ENCODE peak calls at places on chromosomes 3 and 15, in seven cellular contexts. One of them, this sample, is unnamed.
A peak's percentile ranks its signal among the peaks of the same experiment; 100 is the strongest.

GRCh38 chr3:9875448-9875847 is 4.6 kb downstream of the CIDEC start:
- DNase-seq in right lobe of liver: no peak
- DNase-seq in testis: no peak
- DNase-seq in left ventricle myocardium inferior: no peak
- DNase-seq in breast epithelium: no peak
- DNase-seq in ascending aorta: no peak
- DNase-seq in OCI-LY7: no peak
- DNase-seq in this sample: no peak

GRCh38 chr15:37014137-37014536 is 86.2 kb downstream of the MEIS2 start:
- DNase-seq in OCI-LY7: no peak
- DNase-seq in right lobe of liver: no peak
- DNase-seq in breast epithelium: no peak
- DNase-seq in testis: no peak
- DNase-seq in ascending aorta: no peak
- DNase-seq in left ventricle myocardium inferior: no peak
- DNase-seq in this sample: no peak

GRCh38 chr3:82475306-82475705 is 713.9 kb upstream of the GBE1 start:
- DNase-seq in OCI-LY7: no peak
- DNase-seq in breast epithelium: no peak
- DNase-seq in testis: no peak
- DNase-seq in ascending aorta: no peak
- DNase-seq in left ventricle myocardium inferior: no peak
- DNase-seq in right lobe of liver: no peak
- DNase-seq in this sample: no peak

GRCh38 chr15:58441376-58442070 is 9.7 kb downstream of the LIPC start:
- DNase-seq in testis: no peak
- DNase-seq in left ventricle myocardium inferior: no peak
- DNase-seq in right lobe of liver: no peak
- DNase-seq in ascending aorta: no peak
- DNase-seq in breast epithelium: no peak
- DNase-seq in OCI-LY7: no peak
- DNase-seq in this sample: no peak

GRCh38 chr3:3170998-3171397 is 8.5 kb downstream of the CRBN start:
- DNase-seq in right lobe of liver: no peak
- DNase-seq in ascending aorta: no peak
- DNase-seq in breast epithelium: no peak
- DNase-seq in OCI-LY7: peak; percentile 27
- DNase-seq in testis: no peak
- DNase-seq in left ventricle myocardium inferior: no peak
- DNase-seq in this sample: no peak

GRCh38 chr15:89396723-89397652 is 62.4 kb upstream of the POLG start:
- DNase-seq in breast epithelium: no peak
- DNase-seq in OCI-LY7: no peak
- DNase-seq in testis: no peak
- DNase-seq in left ventricle myocardium inferior: no peak
- DNase-seq in right lobe of liver: no peak
- DNase-seq in ascending aorta: no peak
- DNase-seq in this sample: no peak

GRCh38 chr3:146746190-146746589 is 141.0 kb upstream of the PLSCR5 start:
- DNase-seq in left ventricle myocardium inferior: no peak
- DNase-seq in right lobe of liver: no peak
- DNase-seq in OCI-LY7: no peak
- DNase-seq in breast epithelium: no peak
- DNase-seq in ascending aorta: no peak
- DNase-seq in testis: no peak
- DNase-seq in this sample: no peak

GRCh38 chr3:42700366-42701288 is 2.0 kb downstream of the HHATL start:
- DNase-seq in ascending aorta: no peak
- DNase-seq in testis: no peak
- DNase-seq in breast epithelium: peak; percentile 20
- DNase-seq in left ventricle myocardium inferior: no peak
- DNase-seq in right lobe of liver: no peak
- DNase-seq in OCI-LY7: no peak
- DNase-seq in this sample: no peak

GRCh38 chr3:42701371-42702065 is 1.1 kb downstream of the HHATL start:
- DNase-seq in right lobe of liver: no peak
- DNase-seq in testis: peak; percentile 60
- DNase-seq in left ventricle myocardium inferior: peak; percentile 84
- DNase-seq in ascending aorta: no peak
- DNase-seq in OCI-LY7: peak; percentile 27
- DNase-seq in breast epithelium: peak; percentile 48
- DNase-seq in this sample: no peak

GRCh38 chr3:52004158-52004787 is 8.6 kb upstream of the RPL29 start:
- DNase-seq in right lobe of liver: no peak
- DNase-seq in OCI-LY7: no peak
- DNase-seq in ascending aorta: no peak
- DNase-seq in left ventricle myocardium inferior: peak; percentile 67
- DNase-seq in testis: peak; percentile 62
- DNase-seq in breast epithelium: no peak
- DNase-seq in this sample: peak; percentile 84

GRCh38 chr15:90873998-90874605 is 5.7 kb downstream of the FURIN start:
- DNase-seq in ascending aorta: no peak
- DNase-seq in right lobe of liver: peak; percentile 92
- DNase-seq in testis: no peak
- DNase-seq in OCI-LY7: no peak
- DNase-seq in left ventricle myocardium inferior: no peak
- DNase-seq in breast epithelium: no peak
- DNase-seq in this sample: no peak

GRCh38 chr15:62912808-62913207 is 129.7 kb upstream of the TPM1 start:
- DNase-seq in left ventricle myocardium inferior: no peak
- DNase-seq in right lobe of liver: no peak
- DNase-seq in breast epithelium: no peak
- DNase-seq in testis: no peak
- DNase-seq in ascending aorta: no peak
- DNase-seq in OCI-LY7: no peak
- DNase-seq in this sample: no peak

GRCh38 chr3:170469151-170470062 is 50.7 kb downstream of the CLDN11 start:
- DNase-seq in left ventricle myocardium inferior: no peak
- DNase-seq in ascending aorta: no peak
- DNase-seq in OCI-LY7: no peak
- DNase-seq in testis: no peak
- DNase-seq in right lobe of liver: no peak
- DNase-seq in breast epithelium: no peak
- DNase-seq in this sample: no peak

GRCh38 chr3:72123908-72124441 is 339.0 kb upstream of the PROK2 start:
- DNase-seq in breast epithelium: peak; percentile 63
- DNase-seq in ascending aorta: no peak
- DNase-seq in testis: no peak
- DNase-seq in right lobe of liver: peak; percentile 83
- DNase-seq in left ventricle myocardium inferior: peak; percentile 36
- DNase-seq in OCI-LY7: no peak
- DNase-seq in this sample: no peak

GRCh38 chr3:100591411-100591810 is 18.0 kb upstream of the ADGRG7 start:
- DNase-seq in testis: no peak
- DNase-seq in left ventricle myocardium inferior: no peak
- DNase-seq in ascending aorta: no peak
- DNase-seq in breast epithelium: no peak
- DNase-seq in OCI-LY7: no peak
- DNase-seq in right lobe of liver: no peak
- DNase-seq in this sample: no peak
- TF ChIP-seq CTCF in testis: no peak
- TF ChIP-seq CTCF in left ventricle myocardium inferior: no peak
- TF ChIP-seq CTCF in ascending aorta: no peak
- TF ChIP-seq CTCF in breast epithelium: no peak
- TF ChIP-seq CTCF in OCI-LY7: no peak
- TF ChIP-seq CTCF in right lobe of liver: no peak
- TF ChIP-seq CTCF in this sample: no peak

GRCh38 chr15:39904115-39904514 is 16.0 kb downstream of the GPR176 start:
- DNase-seq in ascending aorta: no peak
- DNase-seq in right lobe of liver: no peak
- DNase-seq in left ventricle myocardium inferior: no peak
- DNase-seq in testis: no peak
- DNase-seq in OCI-LY7: no peak
- DNase-seq in breast epithelium: no peak
- DNase-seq in this sample: no peak
- H3K4me1 ChIP-seq in ascending aorta: peaks cover 4% of the 10 kb centered on the region
- H3K4me1 ChIP-seq in right lobe of liver: no peaks in the 10 kb centered on the region
- H3K4me1 ChIP-seq in left ventricle myocardium inferior: no peaks in the 10 kb centered on the region
- H3K4me1 ChIP-seq in testis: no peaks in the 10 kb centered on the region
- H3K4me1 ChIP-seq in OCI-LY7: no peaks in the 10 kb centered on the region
- H3K4me1 ChIP-seq in breast epithelium: no peaks in the 10 kb centered on the region
- H3K4me1 ChIP-seq in this sample: no peaks in the 10 kb centered on the region

GRCh38 chr3:49158108-49158709 is 7.9 kb downstream of the CCDC71 start:
- DNase-seq in OCI-LY7: peak; percentile 72
- DNase-seq in testis: peak; percentile 47
- DNase-seq in left ventricle myocardium inferior: no peak
- DNase-seq in breast epithelium: no peak
- DNase-seq in right lobe of liver: no peak
- DNase-seq in ascending aorta: no peak
- DNase-seq in this sample: no peak
- H3K4me3 ChIP-seq in OCI-LY7: no peak overlapping the region
- H3K4me3 ChIP-seq in testis: no peak overlapping the region
- H3K4me3 ChIP-seq in left ventricle myocardium inferior: no peak overlapping the region
- H3K4me3 ChIP-seq in breast epithelium: no peak overlapping the region
- H3K4me3 ChIP-seq in right lobe of liver: no peak overlapping the region
- H3K4me3 ChIP-seq in ascending aorta: no peak overlapping the region
- H3K4me3 ChIP-seq in this sample: no peak overlapping the region

GRCh38 chr3:161014997-161015749 is 90.0 kb downstream of the B3GALNT1 start:
- DNase-seq in breast epithelium: no peak
- DNase-seq in ascending aorta: no peak
- DNase-seq in testis: no peak
- DNase-seq in right lobe of liver: no peak
- DNase-seq in left ventricle myocardium inferior: no peak
- DNase-seq in OCI-LY7: peak; percentile 72
- DNase-seq in this sample: no peak
- TF ChIP-seq CTCF in breast epithelium: no peak
- TF ChIP-seq CTCF in ascending aorta: no peak
- TF ChIP-seq CTCF in testis: no peak
- TF ChIP-seq CTCF in right lobe of liver: no peak
- TF ChIP-seq CTCF in left ventricle myocardium inferior: no peak
- TF ChIP-seq CTCF in OCI-LY7: no peak
- TF ChIP-seq CTCF in this sample: no peak

GRCh38 chr3:141407043-141407442 is 38.7 kb downstream of the ZBTB38 start:
- DNase-seq in testis: no peak
- DNase-seq in ascending aorta: no peak
- DNase-seq in left ventricle myocardium inferior: no peak
- DNase-seq in OCI-LY7: no peak
- DNase-seq in right lobe of liver: no peak
- DNase-seq in breast epithelium: no peak
- DNase-seq in this sample: no peak
- H3K4me1 ChIP-seq in testis: peaks cover 40% of the 10 kb centered on the region
- H3K4me1 ChIP-seq in ascending aorta: peaks cover 68% of the 10 kb centered on the region
- H3K4me1 ChIP-seq in left ventricle myocardium inferior: peaks cover 96% of the 10 kb centered on the region
- H3K4me1 ChIP-seq in OCI-LY7: peaks cover 11% of the 10 kb centered on the region
- H3K4me1 ChIP-seq in right lobe of liver: no peaks in the 10 kb centered on the region
- H3K4me1 ChIP-seq in breast epithelium: peaks cover 29% of the 10 kb centered on the region
- H3K4me1 ChIP-seq in this sample: peaks cover 28% of the 10 kb centered on the region

GRCh38 chr3:179655236-179655635 is 2.4 kb downstream of the USP13 start:
- DNase-seq in left ventricle myocardium inferior: no peak
- DNase-seq in breast epithelium: no peak
- DNase-seq in ascending aorta: no peak
- DNase-seq in OCI-LY7: no peak
- DNase-seq in right lobe of liver: no peak
- DNase-seq in testis: no peak
- DNase-seq in this sample: no peak
- H3K4me3 ChIP-seq in left ventricle myocardium inferior: peak overlapping the region; percentile 91
- H3K4me3 ChIP-seq in breast epithelium: no peak overlapping the region
- H3K4me3 ChIP-seq in ascending aorta: no peak overlapping the region
- H3K4me3 ChIP-seq in OCI-LY7: peak overlapping the region; percentile 96
- H3K4me3 ChIP-seq in right lobe of liver: no peak overlapping the region
- H3K4me3 ChIP-seq in testis: no peak overlapping the region
- H3K4me3 ChIP-seq in this sample: no peak overlapping the region

DNA sequence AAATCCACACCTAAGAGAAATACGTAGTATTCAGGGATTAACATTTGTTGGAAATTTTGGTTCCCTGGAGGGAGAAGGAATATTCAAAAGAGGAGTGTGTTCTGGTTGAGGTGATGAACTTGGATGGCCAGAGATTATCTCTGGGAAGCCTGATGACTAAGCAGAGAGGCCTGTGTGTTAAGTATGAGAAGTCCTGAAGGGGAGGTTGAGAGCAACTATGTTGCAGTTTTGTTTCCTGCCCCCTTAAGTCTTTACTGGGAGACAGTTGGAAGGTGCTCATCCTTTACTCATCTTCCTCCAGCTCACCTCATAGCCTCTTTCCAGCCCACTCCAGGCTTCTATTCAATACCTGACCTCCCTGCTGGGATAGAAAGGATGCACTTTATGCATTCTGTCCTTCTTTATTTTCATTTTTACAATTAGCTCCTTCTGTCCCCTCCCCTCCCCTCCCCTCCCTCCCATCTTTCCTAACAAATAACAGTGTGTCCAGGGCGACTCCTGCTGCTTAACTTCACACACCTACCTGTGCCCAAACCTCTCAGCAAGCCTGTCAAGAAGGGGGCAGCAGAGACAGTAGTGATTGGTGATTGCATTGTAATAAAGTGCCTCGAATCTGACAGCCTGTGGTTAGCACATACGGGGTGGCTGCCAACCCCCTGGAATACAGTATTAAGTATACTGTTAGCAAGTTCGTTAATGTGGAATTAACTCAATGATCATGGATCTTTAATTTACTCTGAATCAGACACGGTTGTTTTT is 11.9 kb downstream of the RAP2B start:
- DNase-seq in right lobe of liver: no peak
- DNase-seq in OCI-LY7: peak; percentile 13
- DNase-seq in testis: peak; percentile 31
- DNase-seq in ascending aorta: no peak
- DNase-seq in breast epithelium: no peak
- DNase-seq in left ventricle myocardium inferior: no peak
- DNase-seq in this sample: no peak
- TF ChIP-seq CTCF in right lobe of liver: no peak
- TF ChIP-seq CTCF in OCI-LY7: peak; percentile 31
- TF ChIP-seq CTCF in testis: no peak
- TF ChIP-seq CTCF in ascending aorta: no peak
- TF ChIP-seq CTCF in breast epithelium: no peak
- TF ChIP-seq CTCF in left ventricle myocardium inferior: no peak
- TF ChIP-seq CTCF in this sample: no peak

GRCh38 chr3:172155880-172156279 is 116.5 kb downstream of the FNDC3B start:
- DNase-seq in right lobe of liver: no peak
- DNase-seq in testis: no peak
- DNase-seq in ascending aorta: no peak
- DNase-seq in breast epithelium: no peak
- DNase-seq in OCI-LY7: no peak
- DNase-seq in left ventricle myocardium inferior: no peak
- DNase-seq in this sample: no peak
- H3K4me1 ChIP-seq in right lobe of liver: no peaks in the 10 kb centered on the region
- H3K4me1 ChIP-seq in testis: peaks cover 43% of the 10 kb centered on the region
- H3K4me1 ChIP-seq in ascending aorta: peaks cover 67% of the 10 kb centered on the region
- H3K4me1 ChIP-seq in breast epithelium: peaks cover 42% of the 10 kb centered on the region
- H3K4me1 ChIP-seq in OCI-LY7: peaks cover 15% of the 10 kb centered on the region
- H3K4me1 ChIP-seq in left ventricle myocardium inferior: peaks cover 81% of the 10 kb centered on the region
- H3K4me1 ChIP-seq in this sample: peaks cover 34% of the 10 kb centered on the region

DNA sequence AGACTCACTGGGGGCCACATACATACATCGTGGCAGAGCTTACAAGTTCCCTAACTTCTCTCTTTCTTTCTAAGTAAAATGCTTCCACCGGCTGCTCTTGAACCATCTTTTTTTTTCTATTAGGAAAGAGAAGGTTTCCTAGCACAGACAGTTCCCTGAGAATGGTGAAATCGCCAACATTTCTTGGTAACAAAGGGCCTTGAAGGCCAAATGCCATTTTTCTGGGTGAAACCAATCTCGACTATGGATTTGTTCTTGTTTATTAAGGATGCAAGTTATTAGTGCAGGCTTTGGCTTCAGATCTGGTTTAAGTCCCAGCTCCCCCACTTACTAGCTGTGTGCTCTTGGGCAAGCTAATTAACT is 3.0 kb downstream of the LMCD1 start:
- DNase-seq in breast epithelium: no peak
- DNase-seq in testis: no peak
- DNase-seq in right lobe of liver: no peak
- DNase-seq in left ventricle myocardium inferior: no peak
- DNase-seq in ascending aorta: no peak
- DNase-seq in OCI-LY7: no peak
- DNase-seq in this sample: no peak
- H3K4me3 ChIP-seq in breast epithelium: peak overlapping the region; percentile 35
- H3K4me3 ChIP-seq in testis: no peak overlapping the region
- H3K4me3 ChIP-seq in right lobe of liver: no peak overlapping the region
- H3K4me3 ChIP-seq in left ventricle myocardium inferior: peak overlapping the region; percentile 67
- H3K4me3 ChIP-seq in ascending aorta: peak overlapping the region; percentile 36
- H3K4me3 ChIP-seq in OCI-LY7: peak overlapping the region; percentile 11
- H3K4me3 ChIP-seq in this sample: peak overlapping the region; percentile 7

This sample was measured in kidney.